ENCODE peak calls at places on chromosome 13, in five cellular contexts. V is ureter; B is AG10803; L is stimulated activated CD4-positive, alpha-beta T cell treated with anti-CD3 and anti-CD28 coated beads, Interleukin-1b, Interleukin-23, amount 100 ng/mL, for 4 hours; P is mucosa of gallbladder. C is an unnamed sample.

GRCh38 chr13:41590122-41590521 is 132.8 kb downstream of the RGCC start:
- DNase-seq in V (no peak), B (no peak), L (no peak), P (no peak), C (no peak)

GRCh38 chr13:64397699-64398098 is 2832.4 kb downstream of the PCDH9 start:
- DNase-seq in V (no peak), B (peak), L (no peak), P (no peak), C (no peak)

GRCh38 chr13:29428310-29428991 is 167.0 kb downstream of the SLC7A1 start:
- DNase-seq in V (no peak), B (no peak), L (no peak), P (peak), C (no peak)

GRCh38 chr13:30308548-30308947 is 1.2 kb upstream of the KATNAL1 start:
- DNase-seq in V (no peak), B (peak), L (no peak), P (no peak), C (no peak)

GRCh38 chr13:25654332-25654731 is 282.6 kb downstream of the ATP8A2 start:
- DNase-seq in V (no peak), B (no peak), L (no peak), P (no peak), C (no peak)

GRCh38 chr13:48838193-48839000 is 137.3 kb upstream of the FNDC3A start:
- DNase-seq in V (no peak), B (peak), L (no peak), P (no peak), C (peak)

GRCh38 chr13:99689955-99690354 is 188.7 kb downstream of the TM9SF2 start:
- DNase-seq in V (no peak), B (no peak), L (no peak), P (no peak), C (no peak)

GRCh38 chr13:20197361-20197834 is 4.7 kb upstream of the GJB2 start:
- DNase-seq in V (no peak), B (peak), L (peak), P (no peak), C (no peak)

GRCh38 chr13:25292301-25292700 is 5.0 kb upstream of the MTMR6 start:
- DNase-seq in V (no peak), B (no peak), L (no peak), P (peak), C (no peak)

GRCh38 chr13:40681341-40682051 is 15.1 kb upstream of the FOXO1 start:
- DNase-seq in V (no peak), B (no peak), L (no peak), P (no peak), C (no peak)

GRCh38 chr13:46492946-46493345 is 60.0 kb upstream of the LRCH1 start:
- DNase-seq in V (no peak), B (peak), L (no peak), P (peak), C (peak)

GRCh38 chr13:21074601-21075302 is 13.4 kb upstream of the LATS2 start:
- DNase-seq in V (no peak), B (peak), L (no peak), P (no peak), C (no peak)

GRCh38 chr13:113224486-113224885 is 15.1 kb downstream of the CUL4A start:
- DNase-seq in V (no peak), B (no peak), L (no peak), P (peak), C (no peak)

GRCh38 chr13:73633817-73634449 is 500.3 kb downstream of the KLF12 start:
- DNase-seq in V (no peak), B (no peak), L (no peak), P (no peak), C (no peak)

GRCh38 chr13:80705371-80706163 is 364.6 kb upstream of the SPRY2 start:
- DNase-seq in V (no peak), B (no peak), L (no peak), P (no peak), C (no peak)

GRCh38 chr13:114134944-114135610 is 2.7 kb upstream of the RASA3 start:
- DNase-seq in V (no peak), B (no peak), L (no peak), P (no peak), C (no peak)

GRCh38 chr13:50353651-50354415 is 338.6 kb downstream of the KCNRG start:
- DNase-seq in V (no peak), B (peak), L (no peak), P (no peak), C (no peak)

GRCh38 chr13:41848435-41849255 is 112.3 kb downstream of the VWA8 start:
- DNase-seq in V (no peak), B (peak), L (no peak), P (no peak), C (no peak)

GRCh38 chr13:79406597-79406908 is 498 bp upstream of the RBM26 start:
- DNase-seq in V (no peak), B (no peak), L (no peak), P (no peak), C (no peak)

GRCh38 chr13:36700170-36700569 is 26.4 kb downstream of the SERTM1 start:
- DNase-seq in V (no peak), B (no peak), L (no peak), P (no peak), C (no peak)

GRCh38 chr13:89900104-89900760 is 1447.3 kb upstream of the MIR17HG start:
- DNase-seq in V (no peak), B (no peak), L (no peak), P (no peak), C (no peak)

GRCh38 chr13:109734002-109734785 is 52.2 kb downstream of the IRS2 start:
- DNase-seq in V (no peak), B (no peak), L (no peak), P (no peak), C (no peak)

GRCh38 chr13:31485651-31486051 is 253.7 kb upstream of the RXFP2 start:
- DNase-seq in V (no peak), B (no peak), L (no peak), P (no peak), C (no peak)

GRCh38 chr13:103471896-103472295 is 405.7 kb upstream of the SLC10A2 start:
- DNase-seq in V (no peak), B (no peak), L (no peak), P (no peak), C (no peak)

GRCh38 chr13:109759609-109760008 is 26.8 kb downstream of the IRS2 start:
- DNase-seq in V (no peak), B (no peak), L (no peak), P (no peak), C (no peak)

GRCh38 chr13:80217614-80218456 is 123.1 kb downstream of the SPRY2 start:
- DNase-seq in V (no peak), B (no peak), L (no peak), P (no peak), C (no peak)

C was measured in LNCaP clone FGC.